ENCODE peak calls at places on chromosomes 12 and 14, in six cellular contexts. I is NB4, M is breast epithelium, S is endothelial cell of umbilical vein, N is K562, B is suprapubic skin. Z is an unnamed sample.

GRCh38 chr12:88037770-88038169 is 8.6 kb upstream of the C12orf50 start:
- DNase-seq in I (no peak), M (no peak), S (no peak), N (no peak), B (no peak), Z (no peak)

GRCh38 chr14:90062852-90063539 is 1.2 kb downstream of the KCNK13 start:
- DNase-seq in I (peak), M (no peak), S (peak), N (no peak), B (no peak), Z (no peak)

GRCh38 chr14:76320486-76320885 is 55.5 kb upstream of the ESRRB start:
- DNase-seq in I (peak), M (no peak), S (no peak), N (no peak), B (no peak), Z (no peak)

GRCh38 chr12:131353376-131353775 is 357.5 kb upstream of the SFSWAP start:
- DNase-seq in I (no peak), M (no peak), S (no peak), N (no peak), B (peak), Z (no peak)

GRCh38 chr12:67645571-67645970 is 3.0 kb upstream of the DYRK2 start:
- DNase-seq in I (no peak), M (no peak), S (no peak), N (no peak), B (no peak), Z (no peak)

GRCh38 chr12:58915634-58916033 is 4.7 kb downstream of the LRIG3 start:
- DNase-seq in I (no peak), M (no peak), S (peak), N (no peak), B (peak), Z (peak)

GRCh38 chr12:52258335-52258901 is 16.0 kb upstream of the KRT86 start:
- DNase-seq in I (peak), M (peak), S (peak), N (no peak), B (no peak), Z (no peak)

GRCh38 chr14:89571502-89571901 is 154.5 kb upstream of the FOXN3 start:
- DNase-seq in I (no peak), M (no peak), S (no peak), N (no peak), B (no peak), Z (no peak)

GRCh38 chr14:93114713-93115068 is 1.0 kb downstream of the ITPK1 start:
- DNase-seq in I (no peak), M (no peak), S (no peak), N (no peak), B (no peak), Z (peak)

GRCh38 chr14:100861937-100862247 is 36.0 kb downstream of the MEG3 start:
- DNase-seq in I (no peak), M (no peak), S (no peak), N (no peak), B (no peak), Z (no peak)

GRCh38 chr14:31934767-31935266 is 142.3 kb upstream of the ARHGAP5 start:
- DNase-seq in I (peak), M (no peak), S (peak), N (no peak), B (no peak), Z (peak)

GRCh38 chr14:81396108-81396507 is 4.0 kb downstream of the STON2 start:
- DNase-seq in I (no peak), M (no peak), S (no peak), N (no peak), B (no peak), Z (no peak)

GRCh38 chr12:77065361-77066204 is at the start of gene E2F7:
- DNase-seq in I (peak), M (peak), S (peak), N (peak), B (peak), Z (peak)

GRCh38 chr14:99384446-99385417 is 95.9 kb downstream of the SETD3 start:
- DNase-seq in I (no peak), M (no peak), S (no peak), N (no peak), B (no peak), Z (no peak)

GRCh38 chr12:104802198-104802597 is 155.9 kb downstream of the SLC41A2 start:
- DNase-seq in I (no peak), M (no peak), S (peak), N (no peak), B (no peak), Z (no peak)

GRCh38 chr14:69948311-69948710 is 69.1 kb downstream of the SMOC1 start:
- DNase-seq in I (no peak), M (no peak), S (no peak), N (no peak), B (no peak), Z (no peak)

GRCh38 chr12:97595423-97595822 is 132.8 kb downstream of the RMST start:
- DNase-seq in I (no peak), M (no peak), S (no peak), N (no peak), B (no peak), Z (no peak)

GRCh38 chr12:96514328-96514727 is 25.0 kb downstream of the CFAP54 start:
- DNase-seq in I (no peak), M (no peak), S (no peak), N (no peak), B (no peak), Z (no peak)

GRCh38 chr14:91063119-91063518 is 2.7 kb upstream of the RPS6KA5 start:
- DNase-seq in I (peak), M (no peak), S (no peak), N (no peak), B (no peak), Z (no peak)

GRCh38 chr12:26158078-26158764 is 33.4 kb upstream of the BHLHE41 start:
- DNase-seq in I (peak), M (no peak), S (no peak), N (no peak), B (no peak), Z (no peak)

GRCh38 chr12:107560194-107560905 is 125.2 kb upstream of the PWP1 start:
- DNase-seq in I (no peak), M (no peak), S (no peak), N (no peak), B (no peak), Z (no peak)

GRCh38 chr14:80167793-80168448 is 43.4 kb downstream of the DIO2 start:
- DNase-seq in I (no peak), M (no peak), S (no peak), N (no peak), B (no peak), Z (no peak)

GRCh38 chr14:94180655-94181271 is 6.6 kb downstream of the PPP4R4 start:
- DNase-seq in I (peak), M (no peak), S (peak), N (no peak), B (no peak), Z (no peak)

GRCh38 chr12:11765421-11765816 is 115.9 kb downstream of the ETV6 start:
- DNase-seq in I (no peak), M (no peak), S (peak), N (no peak), B (no peak), Z (no peak)

GRCh38 chr12:111410229-111411186 is 4.8 kb downstream of the SH2B3 start:
- DNase-seq in I (peak), M (no peak), S (peak), N (no peak), B (no peak), Z (no peak)

GRCh38 chr12:69966839-69967238 is 141.8 kb downstream of the MYRFL start:
- DNase-seq in I (no peak), M (no peak), S (no peak), N (no peak), B (no peak), Z (no peak)

GRCh38 chr14:54474232-54474793 is 14.5 kb downstream of the GMFB start:
- DNase-seq in I (no peak), M (no peak), S (no peak), N (no peak), B (no peak), Z (no peak)

GRCh38 chr12:10179871-10180270 is 1.0 kb downstream of the TMEM52B start:
- DNase-seq in I (no peak), M (no peak), S (no peak), N (no peak), B (no peak), Z (no peak)

GRCh38 chr12:9634177-9634803 is 26.6 kb upstream of the KLRB1 start:
- DNase-seq in I (peak), M (no peak), S (peak), N (peak), B (no peak), Z (peak)

GRCh38 chr14:85529803-85530574 is at the start of gene FLRT2:
- DNase-seq in I (no peak), M (no peak), S (peak), N (no peak), B (peak), Z (no peak)

GRCh38 chr14:32627545-32628298 is 298.6 kb downstream of the AKAP6 start:
- DNase-seq in I (no peak), M (no peak), S (no peak), N (no peak), B (no peak), Z (no peak)

GRCh38 chr12:4271433-4272013 is 2.0 kb upstream of the CCND2 start:
- DNase-seq in I (no peak), M (no peak), S (no peak), N (peak), B (peak), Z (no peak)

GRCh38 chr12:76685246-76685678 is 78.7 kb upstream of the ZDHHC17 start:
- DNase-seq in I (no peak), M (no peak), S (peak), N (no peak), B (no peak), Z (peak)

DNA sequence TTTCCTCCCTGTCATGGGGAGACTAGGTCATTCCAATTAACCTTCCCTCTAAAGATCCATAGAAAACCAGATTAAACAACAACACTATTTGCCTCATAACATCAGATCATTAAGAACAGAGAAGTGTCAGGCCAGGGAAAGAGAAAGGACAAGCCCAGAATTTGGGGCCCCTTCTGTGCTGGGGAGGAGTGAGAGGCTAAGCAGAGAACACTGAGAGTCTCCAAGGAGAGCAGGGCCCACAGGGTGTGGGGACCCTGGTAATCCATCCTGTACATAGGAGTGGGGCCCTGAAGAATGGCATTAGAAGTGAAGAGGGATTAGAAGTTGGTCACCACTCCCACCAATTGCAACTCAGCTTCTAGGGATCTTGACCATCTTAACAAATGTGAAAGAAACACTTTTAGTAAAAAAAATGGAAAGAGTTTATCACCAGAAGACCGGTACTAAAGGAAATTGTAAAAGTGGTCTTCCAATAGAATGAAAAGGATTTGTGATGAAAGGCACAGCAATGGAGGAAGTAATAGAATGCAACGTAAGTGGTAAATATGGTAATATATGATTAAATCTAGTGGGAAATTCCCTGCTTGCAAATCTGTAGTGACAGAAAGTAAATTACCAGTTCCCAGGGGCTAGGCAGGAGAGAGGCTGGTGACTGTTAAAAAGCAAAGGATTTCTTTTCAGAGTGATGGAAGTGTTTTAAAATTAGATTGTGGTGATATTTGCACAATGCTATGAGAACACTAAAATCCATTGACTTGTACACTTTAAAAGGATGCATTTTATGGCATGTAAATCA is 14.0 kb upstream of the TMTC1 start:
- DNase-seq in I (no peak), M (no peak), S (no peak), N (no peak), B (no peak), Z (no peak)
- H3K4me3 ChIP-seq in I (no peak), M (no peak), S (no peak), N (no peak), B (no peak), Z (no peak)

GRCh38 chr12:57852620-57853509 is 6.3 kb upstream of the CTDSP2 start:
- DNase-seq in I (no peak), M (no peak), S (no peak), N (peak), B (peak), Z (peak)
- TF ChIP-seq POLR2A in I (no peak), M (no peak), S (no peak), N (no peak), B (no peak), Z (no peak)

DNA sequence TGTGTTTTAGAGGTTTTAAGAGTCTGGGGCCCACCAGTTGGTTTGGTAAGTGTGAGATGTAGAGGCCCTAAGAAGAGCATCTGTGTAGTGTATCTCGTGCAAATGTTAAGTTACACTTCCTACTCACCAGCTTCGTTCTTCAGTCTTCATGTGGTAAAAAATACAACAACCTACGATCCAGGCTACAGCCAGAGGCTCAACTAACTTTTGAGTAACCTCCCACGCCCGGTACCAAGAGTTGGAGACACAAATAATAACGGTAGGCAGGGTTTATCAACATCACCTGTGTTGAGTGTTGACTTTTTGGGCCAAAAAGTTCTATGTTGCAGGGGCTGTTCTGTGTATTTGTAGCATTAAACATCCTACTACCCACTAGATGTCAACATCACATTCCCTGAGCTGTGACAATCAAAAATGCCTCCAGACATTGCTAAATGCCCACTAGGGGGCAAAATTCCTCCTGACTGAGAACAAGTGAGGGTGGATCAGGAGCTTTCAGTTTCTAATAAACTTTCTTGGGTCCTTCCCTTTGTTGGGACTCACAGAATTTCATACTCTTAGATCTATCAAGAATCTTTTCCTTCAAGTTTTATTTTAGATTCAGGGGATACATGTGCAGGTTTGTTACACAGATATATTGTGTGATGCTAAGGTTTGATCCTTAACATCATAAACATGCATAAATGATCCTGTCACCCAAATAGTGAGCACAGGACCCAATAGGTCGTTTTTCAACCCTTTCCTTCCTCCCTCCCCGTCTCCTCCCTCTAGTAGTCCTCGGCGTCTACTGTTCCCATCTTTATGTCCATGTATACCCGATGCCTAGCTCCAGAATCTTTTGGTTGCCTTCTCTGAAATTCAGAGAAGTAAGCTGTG is 94.7 kb downstream of the SLC2A13 start:
- DNase-seq in I (peak), M (no peak), S (peak), N (peak), B (no peak), Z (peak)
- H3K4me3 ChIP-seq in I (no peak), M (peak), S (no peak), N (no peak), B (peak), Z (no peak)

DNA sequence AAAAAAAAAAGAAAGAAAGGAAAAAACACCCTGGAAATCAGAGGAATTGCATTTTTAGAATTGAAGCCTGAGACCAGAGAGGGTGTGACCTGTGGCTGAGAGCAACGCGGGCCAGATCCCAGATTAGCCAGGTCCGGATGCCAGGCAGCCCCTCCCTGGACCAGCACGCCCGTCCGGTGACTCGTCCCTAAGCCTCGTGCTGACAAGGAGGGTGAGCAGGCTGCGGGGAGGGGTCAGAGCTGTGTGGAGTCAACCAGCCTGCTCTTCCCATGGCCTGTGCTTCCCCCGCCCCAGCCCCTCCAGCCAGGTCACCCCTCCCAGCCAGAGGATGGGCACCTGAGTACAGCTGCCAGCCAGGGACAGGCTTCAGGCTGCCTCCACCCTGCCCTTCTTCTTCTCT is 4.2 kb upstream of the KLC1 start:
- DNase-seq in I (peak), M (peak), S (peak), N (no peak), B (peak), Z (peak)
- TF ChIP-seq POLR2A in I (no peak), M (no peak), S (no peak), N (no peak), B (no peak), Z (no peak)

DNA sequence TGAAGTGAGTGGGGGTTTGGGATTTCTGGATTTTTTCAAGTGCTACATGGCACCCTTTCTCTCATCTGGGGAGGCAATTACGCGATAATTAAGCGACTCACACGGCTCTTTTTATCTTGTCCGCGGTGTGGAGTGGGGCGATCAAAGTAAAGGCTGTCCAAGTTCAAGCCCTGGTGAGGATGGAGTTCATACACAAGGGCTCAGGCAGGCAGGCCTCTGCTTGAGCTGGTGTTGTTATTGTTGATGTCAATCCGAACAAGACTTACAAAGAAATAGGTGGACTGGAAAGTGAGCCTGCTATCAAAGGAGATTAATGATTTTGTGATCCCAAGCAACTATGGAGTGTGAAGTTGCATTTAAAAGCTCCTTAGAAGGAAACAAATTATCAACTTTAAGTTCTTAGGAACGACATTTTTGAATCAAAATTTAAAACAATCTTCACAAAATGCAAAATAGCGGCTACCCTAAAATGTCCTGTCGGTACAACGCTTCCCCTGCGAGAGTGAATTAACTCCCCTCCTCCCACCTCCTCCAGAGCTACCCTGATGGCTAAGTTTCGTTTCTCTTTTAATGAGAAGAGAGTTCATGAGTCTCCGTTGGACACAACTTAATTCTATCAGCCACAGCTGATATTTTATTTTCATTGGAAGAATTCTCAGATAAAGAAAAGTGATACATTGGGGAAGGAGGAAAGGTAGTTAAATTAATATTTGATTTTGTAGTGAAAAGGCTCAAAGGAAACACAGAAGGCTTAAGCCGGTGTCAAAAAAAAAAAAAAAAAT is 5.9 kb downstream of the FOXA1 start:
- DNase-seq in I (no peak), M (no peak), S (no peak), N (no peak), B (no peak), Z (peak)
- H3K4me3 ChIP-seq in I (no peak), M (peak), S (no peak), N (no peak), B (no peak), Z (peak)

GRCh38 chr12:6451348-6452244 is at the start of gene TAPBPL:
- DNase-seq in I (peak), M (peak), S (peak), N (peak), B (no peak), Z (peak)
- TF ChIP-seq POLR2A in I (peak), M (no peak), S (peak), N (peak), B (peak), Z (peak)

DNA sequence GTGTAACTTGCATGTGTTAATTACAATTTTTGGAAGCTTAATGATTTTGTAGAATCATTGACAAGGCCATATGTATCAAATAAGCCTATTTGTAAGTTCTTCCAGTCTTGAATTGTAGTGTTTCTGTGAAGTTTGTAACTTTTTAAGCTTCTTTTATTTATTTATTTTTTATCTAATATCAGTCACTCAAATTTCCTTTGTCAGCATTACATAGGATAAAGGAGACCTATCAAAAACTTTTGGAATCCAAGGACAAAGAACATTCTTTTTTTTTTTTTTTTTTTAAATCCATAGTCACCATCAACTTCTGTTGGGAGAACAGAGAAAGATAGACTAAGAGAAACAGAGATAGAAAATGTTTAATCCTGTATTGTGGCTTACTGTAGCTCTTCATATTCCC is 36.4 kb downstream of the DIP2B start:
- DNase-seq in I (no peak), M (no peak), S (no peak), N (no peak), B (no peak), Z (no peak)
- H3K4me3 ChIP-seq in I (no peak), M (no peak), S (no peak), N (no peak), B (no peak), Z (no peak)

GRCh38 chr14:24095196-24096068 is 1.3 kb downstream of the PCK2 start:
- DNase-seq in I (peak), M (no peak), S (peak), N (peak), B (no peak), Z (peak)
- TF ChIP-seq POLR2A in I (peak), M (no peak), S (no peak), N (peak), B (no peak), Z (peak)

GRCh38 chr12:211639-212382 is 2.1 kb downstream of the SLC6A12 start:
- DNase-seq in I (no peak), M (no peak), S (no peak), N (no peak), B (no peak), Z (no peak)
- H3K4me3 ChIP-seq in I (no peak), M (no peak), S (no peak), N (no peak), B (no peak), Z (no peak)